ENCODE peak calls at places on chromosomes 4 and X, in five cellular contexts. J is posterior cingulate gyrus; E is uterus; B is stimulated activated CD4-positive, alpha-beta T cell treated with anti-CD3 and anti-CD28 coated beads, Interleukin-15, amount 100 ng/mL, for 24 hours; M is psoas muscle. F is an unnamed sample.
A peak's percentile ranks its signal among the peaks of the same experiment; 100 is the strongest.

GRCh38 chr4:11669156-11669555 is 240.5 kb upstream of the HS3ST1 start:
- DNase-seq in J (no peak), E (no peak), M (no peak), B (no peak), F (no peak)

GRCh38 chr4:118745357-118745756 is 60.2 kb downstream of the METTL14 start:
- DNase-seq in B (no peak), M (no peak), J (no peak), E (no peak), F (no peak)

GRCh38 chr4:68953056-68953455 is 1.5 kb upstream of the UGT2A3 start:
- DNase-seq in E (no peak), J (no peak), M (no peak), B (no peak), F (no peak)

GRCh38 chr4:183146478-183146877 is 47.4 kb downstream of the WWC2 start:
- DNase-seq in B (no peak), E (no peak), M (no peak), J (peak; percentile 80), F (no peak)

GRCh38 chrX:153966283-153966688 is 5.3 kb downstream of the HCFC1 start:
- DNase-seq in J (no peak), E (no peak), M (peak; percentile 82), B (no peak), F (no peak)

GRCh38 chr4:75939890-75940691 is 722 bp downstream of the NAAA start:
- DNase-seq in B (peak; percentile 88), E (peak; percentile 62), M (peak; percentile 88), J (peak; percentile 91), F (peak; percentile 58)

GRCh38 chr4:88979292-88979691 is 77.7 kb downstream of the FAM13A start:
- DNase-seq in E (no peak), M (no peak), B (no peak), J (no peak), F (no peak)

GRCh38 chr4:180058731-180059215 is 2184.4 kb upstream of the TENM3 start:
- DNase-seq in B (peak; percentile 11), J (peak; percentile 93), M (peak; percentile 56), E (no peak), F (peak; percentile 4)

GRCh38 chrX:120790118-120790517 is 85.5 kb downstream of the CT47B1 start:
- DNase-seq in E (peak; percentile 51), B (no peak), J (no peak), M (no peak), F (peak; percentile 77)

GRCh38 chrX:134520860-134521390 is 61.0 kb downstream of the HPRT1 start:
- DNase-seq in M (no peak), J (no peak), E (no peak), B (no peak), F (peak; percentile 49)

GRCh38 chr4:182144621-182145359 is 98.4 kb upstream of the TENM3 start:
- DNase-seq in E (peak; percentile 18), M (no peak), J (no peak), B (peak; percentile 5), F (no peak)

GRCh38 chr4:140037353-140038030 is 116.5 kb downstream of the MAML3 start:
- DNase-seq in J (no peak), B (no peak), M (no peak), E (no peak), F (peak; percentile 6)

GRCh38 chr4:144733566-144733965 is 87.6 kb downstream of the HHIP start:
- DNase-seq in J (no peak), E (no peak), B (no peak), M (no peak), F (no peak)

F was measured in NCI-H510A treated with DMSO at 0.1 percent for 48 hours.